ENCODE peak calls at places on chromosomes 12 and 14, in seven cellular contexts. X, G, D, K, B, W and H are unnamed samples.

GRCh38 chr14:96363751-96364336 is 518 bp downstream of the GSKIP start:
- DNase-seq in X (peak; percentile 71), G (no peak), D (no peak), K (peak; percentile 67), B (peak; percentile 71), W (no peak), H (peak; percentile 63)

GRCh38 chr12:108525681-108526080 is 10.6 kb downstream of the FICD start:
- DNase-seq in X (no peak), G (no peak), D (no peak), K (no peak), B (no peak), W (no peak), H (no peak)

GRCh38 chr14:85527458-85527857 is 2.5 kb upstream of the FLRT2 start:
- DNase-seq in X (no peak), G (no peak), D (no peak), K (no peak), B (no peak), W (no peak), H (no peak)

GRCh38 chr14:21106506-21107359 is 5.9 kb downstream of the TMEM253 start:
- DNase-seq in X (peak; percentile 90), G (peak; percentile 79), D (no peak), K (peak; percentile 87), B (peak; percentile 92), W (peak; percentile 83), H (peak; percentile 84)

GRCh38 chr14:87916103-87916885 is 76.7 kb downstream of the GALC start:
- DNase-seq in X (no peak), G (no peak), D (no peak), K (no peak), B (peak; percentile 4), W (no peak), H (no peak)

GRCh38 chr12:85588221-85588620 is 248.0 kb downstream of the RASSF9 start:
- DNase-seq in X (no peak), G (no peak), D (no peak), K (no peak), B (no peak), W (no peak), H (no peak)

GRCh38 chr12:45050751-45051489 is at the start of gene DBX2:
- DNase-seq in X (no peak), G (no peak), D (peak; percentile 40), K (no peak), B (no peak), W (no peak), H (peak; percentile 29)

GRCh38 chr12:122366685-122367475 is 55.6 kb downstream of the CLIP1 start:
- DNase-seq in X (peak; percentile 22), G (peak; percentile 85), D (peak; percentile 14), K (no peak), B (peak; percentile 23), W (no peak), H (no peak)

GRCh38 chr12:6363330-6364036 is 11.9 kb downstream of the SCNN1A start:
- DNase-seq in X (peak; percentile 85), G (peak; percentile 74), D (no peak), K (peak; percentile 84), B (peak; percentile 75), W (peak; percentile 82), H (peak; percentile 86)

GRCh38 chr12:104653730-104654328 is 197.1 kb downstream of the CHST11 start:
- DNase-seq in X (no peak), G (no peak), D (no peak), K (no peak), B (no peak), W (no peak), H (no peak)

GRCh38 chr14:47422191-47422590 is 253.2 kb downstream of the MDGA2 start:
- DNase-seq in X (no peak), G (no peak), D (peak; percentile 48), K (no peak), B (no peak), W (no peak), H (no peak)

GRCh38 chr12:4997939-4998338 is 45.7 kb upstream of the KCNA5 start:
- DNase-seq in X (no peak), G (peak; percentile 79), D (no peak), K (no peak), B (no peak), W (no peak), H (no peak)

GRCh38 chr12:65565601-65566560 is 258.4 kb upstream of the HMGA2 start:
- DNase-seq in X (no peak), G (no peak), D (no peak), K (no peak), B (no peak), W (no peak), H (no peak)

GRCh38 chr14:97377550-97377949 is 580.4 kb downstream of the VRK1 start:
- DNase-seq in X (no peak), G (no peak), D (no peak), K (no peak), B (no peak), W (no peak), H (no peak)

GRCh38 chr14:60188115-60188514 is 22.9 kb upstream of the DHRS7 start:
- DNase-seq in X (no peak), G (no peak), D (no peak), K (no peak), B (no peak), W (no peak), H (no peak)

GRCh38 chr14:87160964-87161363 is 832.0 kb downstream of the GALC start:
- DNase-seq in X (no peak), G (no peak), D (no peak), K (no peak), B (no peak), W (no peak), H (no peak)

GRCh38 chr12:10722502-10722904 is 620 bp downstream of the YBX3 start:
- DNase-seq in X (peak; percentile 60), G (no peak), D (peak; percentile 31), K (peak; percentile 43), B (peak; percentile 47), W (peak; percentile 52), H (peak; percentile 68)

GRCh38 chr12:131422744-131423143 is 288.1 kb upstream of the SFSWAP start:
- DNase-seq in X (no peak), G (no peak), D (no peak), K (no peak), B (no peak), W (no peak), H (no peak)

DNA sequence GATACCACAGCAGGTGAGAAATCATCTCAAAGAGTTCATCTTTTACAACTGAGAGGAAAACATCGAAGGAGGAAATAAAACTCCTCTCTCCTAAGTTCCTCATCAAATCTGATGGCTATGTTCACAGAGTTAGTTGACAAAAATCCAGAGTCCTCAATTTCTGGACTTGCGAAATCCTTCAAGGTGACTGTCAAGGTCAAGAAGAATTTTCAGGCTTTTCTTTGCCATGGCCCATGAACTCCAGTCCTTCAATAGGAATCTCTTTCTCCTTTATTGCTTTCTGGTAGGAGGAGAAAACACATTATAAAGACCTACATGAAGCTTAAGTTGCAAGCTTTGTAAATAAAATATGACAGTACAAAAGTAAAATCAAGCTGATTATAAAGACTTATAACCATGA is 1.5 kb downstream of the TRIAP1 start:
- DNase-seq in X (no peak), G (no peak), D (no peak), K (no peak), B (no peak), W (no peak), H (no peak)
- H3K4me3 ChIP-seq in X (no peak overlapping the region), G (no peak overlapping the region), D (peak overlapping the region; percentile 97), K (no peak overlapping the region), B (no peak overlapping the region), W (no peak overlapping the region), H (no peak overlapping the region)

DNA sequence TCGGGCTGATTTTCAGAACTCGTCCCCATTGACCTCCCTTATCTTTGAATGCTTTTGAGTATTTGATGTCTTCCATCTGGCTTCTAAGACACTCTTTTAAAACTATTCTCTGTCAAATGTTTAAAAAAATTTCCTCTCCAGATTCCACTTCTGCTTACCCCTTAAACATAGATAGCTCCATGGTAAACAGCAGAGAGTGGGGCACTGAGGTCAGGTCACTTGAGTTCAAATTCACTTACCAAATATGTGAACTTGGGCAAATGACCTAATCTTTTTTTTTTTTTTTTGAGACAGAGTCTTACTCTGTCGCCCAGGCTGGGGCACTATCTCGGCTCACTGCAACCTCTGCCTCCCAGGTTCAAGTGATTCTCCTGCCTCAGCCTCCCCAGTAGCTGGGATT is 126.8 kb upstream of the CPSF6 start:
- DNase-seq in X (no peak), G (no peak), D (no peak), K (no peak), B (no peak), W (no peak), H (no peak)
- H3K4me1 ChIP-seq in X (peaks cover 16% of the 10 kb centered on the region), G (no peaks in the 10 kb centered on the region), D (peaks cover 3% of the 10 kb centered on the region), K (peaks cover 12% of the 10 kb centered on the region), B (peaks cover 11% of the 10 kb centered on the region), W (no peaks in the 10 kb centered on the region), H (peaks cover 41% of the 10 kb centered on the region)

GRCh38 chr12:51865470-51865745 is 16.9 kb upstream of the FIGNL2 start:
- DNase-seq in X (no peak), G (no peak), D (no peak), K (no peak), B (no peak), W (no peak), H (no peak)

GRCh38 chr12:51862947-51863346 is 14.4 kb upstream of the FIGNL2 start:
- DNase-seq in X (no peak), G (no peak), D (no peak), K (no peak), B (no peak), W (no peak), H (no peak)

GRCh38 chr12:51863363-51863920 is 14.9 kb upstream of the FIGNL2 start:
- DNase-seq in X (no peak), G (no peak), D (peak; percentile 58), K (no peak), B (no peak), W (no peak), H (no peak)

GRCh38 chr12:51864701-51865469 is 16.4 kb upstream of the FIGNL2 start:
- DNase-seq in X (no peak), G (no peak), D (no peak), K (no peak), B (no peak), W (no peak), H (no peak)

DNA sequence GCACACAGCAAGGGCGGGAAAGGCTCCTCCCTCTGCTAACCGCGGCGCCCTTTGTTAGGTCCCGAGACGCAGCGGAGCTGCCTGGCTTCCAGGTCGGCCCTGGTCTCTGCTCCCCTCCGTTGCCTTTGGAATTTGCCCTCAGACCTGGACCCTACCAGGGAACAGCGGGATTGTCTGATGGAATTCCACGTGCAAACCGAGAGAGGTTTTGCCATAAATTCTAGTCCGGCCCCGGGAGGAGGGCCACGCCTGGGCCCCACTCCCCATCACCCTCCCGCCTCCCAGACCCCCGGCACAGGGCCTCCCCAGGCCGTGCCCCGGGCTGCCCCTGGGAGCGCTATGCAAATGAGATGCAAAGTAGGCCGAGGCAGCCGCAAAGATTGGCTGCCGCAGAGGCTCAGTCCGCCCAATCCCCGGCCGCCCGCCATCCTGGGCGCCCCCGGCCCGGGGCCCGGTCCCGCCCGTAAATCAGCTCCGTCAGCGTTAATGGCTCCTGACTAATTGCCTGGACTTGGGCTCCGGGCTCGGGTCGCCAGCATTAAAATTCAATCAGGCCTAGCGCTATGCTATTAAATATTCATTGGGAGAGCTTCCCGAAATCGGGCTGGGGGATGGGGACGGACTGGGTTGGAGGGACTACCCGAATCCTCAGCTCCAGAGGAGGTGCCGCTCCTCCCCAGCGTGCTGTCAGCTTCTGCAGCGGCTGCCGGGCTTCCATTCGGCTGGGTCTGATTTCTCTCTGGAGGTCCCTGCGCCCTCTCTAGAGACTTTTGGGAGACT is 15.6 kb upstream of the FIGNL2 start:
- DNase-seq in X (no peak), G (no peak), D (peak; percentile 79), K (no peak), B (no peak), W (no peak), H (no peak)
- H3K4me3 ChIP-seq in X (no peak overlapping the region), G (peak overlapping the region; percentile 35), D (peak overlapping the region; percentile 50), K (peak overlapping the region; percentile 31), B (no peak overlapping the region), W (peak overlapping the region; percentile 59), H (peak overlapping the region; percentile 43)

GRCh38 chr12:112833939-112834338 is 42.4 kb downstream of the RPH3A start:
- DNase-seq in X (no peak), G (no peak), D (no peak), K (no peak), B (no peak), W (no peak), H (no peak)
- H3K4me1 ChIP-seq in X (no peaks in the 10 kb centered on the region), G (no peaks in the 10 kb centered on the region), D (no peaks in the 10 kb centered on the region), K (peaks cover 5% of the 10 kb centered on the region), B (no peaks in the 10 kb centered on the region), W (no peaks in the 10 kb centered on the region), H (no peaks in the 10 kb centered on the region)